ENCODE peak calls at places on chromosomes 13 and 19, in ten cellular contexts. H is adipocyte; A is brain pericyte; C is stimulated activated naive CD8-positive, alpha-beta T cell treated with anti-CD3 and anti-CD28 coated beads, Interleukin-15, Interleukin-2, amounts not matched to agents 100 U/mL and 50 U/mL, for 24 hours; W is prostate gland; I is C1 segment of cervical spinal cord; L is stimulated activated CD8-positive, alpha-beta memory T cell treated with anti-CD3 and anti-CD28 coated beads, Interleukin-15, amount 100 ng/mL, for 24 hours; G is amygdala; X is activated naive CD4-positive, alpha-beta T cell; Q is fibroblast of mammary gland. Z is an unnamed sample.

GRCh38 chr19:42076375-42076944 is 494 bp downstream of the ZNF574 start:
- DNase-seq in C (peak; percentile 56), L (peak; percentile 10), Q (no peak), I (no peak), X (peak; percentile 25), G (no peak), W (no peak), A (no peak), H (peak; percentile 39), Z (no peak)

GRCh38 chr19:32308436-32309077 is 36.9 kb upstream of the ZNF507 start:
- DNase-seq in G (no peak), C (no peak), W (no peak), I (no peak), H (peak; percentile 4), Q (no peak), A (no peak), L (no peak), X (no peak), Z (no peak)

GRCh38 chr13:92224052-92224821 is 825.8 kb downstream of the GPC5 start:
- DNase-seq in A (peak; percentile 44), W (no peak), C (no peak), Q (peak; percentile 94), H (no peak), X (no peak), G (no peak), I (no peak), L (no peak), Z (no peak)

GRCh38 chr19:49056101-49056901 is 1.2 kb downstream of the CGB7 start:
- DNase-seq in C (peak; percentile 68), I (no peak), G (peak; percentile 3), A (no peak), W (peak; percentile 51), H (peak; percentile 78), L (no peak), X (peak; percentile 20), Q (peak; percentile 21), Z (no peak)

GRCh38 chr13:55497486-55497885 is 1643.2 kb upstream of the PRR20A start:
- DNase-seq in Q (no peak), W (no peak), L (no peak), G (no peak), C (no peak), A (no peak), I (no peak), X (no peak), H (no peak), Z (no peak)

GRCh38 chr13:44302948-44303575 is 70.6 kb upstream of the SERP2 start:
- DNase-seq in X (no peak), L (no peak), G (no peak), C (no peak), I (no peak), A (peak; percentile 43), Q (peak; percentile 82), W (no peak), H (no peak), Z (no peak)

GRCh38 chr19:45038931-45039893 is at the start of gene CLASRP:
- DNase-seq in G (peak; percentile 66), L (peak; percentile 76), A (peak; percentile 55), I (peak; percentile 59), W (peak; percentile 87), C (peak; percentile 93), X (peak; percentile 79), Q (peak; percentile 85), H (peak; percentile 97), Z (peak; percentile 30)

GRCh38 chr13:113322043-113322461 is 25.0 kb downstream of the LAMP1 start:
- DNase-seq in C (no peak), X (no peak), Q (no peak), A (no peak), L (no peak), H (no peak), G (no peak), I (no peak), W (no peak), Z (no peak)

GRCh38 chr19:13959962-13960862 is 7.9 kb downstream of the DCAF15 start:
- DNase-seq in W (no peak), Q (no peak), I (no peak), A (no peak), X (peak; percentile 16), C (peak; percentile 41), G (no peak), L (no peak), H (no peak), Z (no peak)

GRCh38 chr19:13396256-13397080 is 109.8 kb downstream of the CACNA1A start:
- DNase-seq in Q (peak; percentile 93), A (no peak), G (peak; percentile 11), W (no peak), H (peak; percentile 29), X (no peak), L (no peak), I (no peak), C (no peak), Z (peak; percentile 10)

GRCh38 chr13:32225494-32225931 is 89.7 kb downstream of the ZAR1L start:
- DNase-seq in W (no peak), C (no peak), G (no peak), X (no peak), I (no peak), L (no peak), H (peak; percentile 74), Q (peak; percentile 38), A (no peak), Z (no peak)

GRCh38 chr13:23966691-23967615 is 69.7 kb upstream of the C1QTNF9B start:
- DNase-seq in L (no peak), G (no peak), H (peak; percentile 26), A (no peak), X (no peak), C (no peak), I (no peak), W (peak; percentile 24), Q (no peak), Z (peak; percentile 81)

GRCh38 chr19:10274589-10274988 is 3.7 kb downstream of the ICAM1 start:
- DNase-seq in C (no peak), Q (no peak), A (no peak), L (no peak), X (no peak), W (no peak), I (no peak), G (no peak), H (no peak), Z (no peak)

GRCh38 chr19:15815306-15815705 is at the start of gene OR10H1:
- DNase-seq in Q (no peak), L (no peak), W (peak; percentile 16), H (no peak), I (no peak), G (no peak), A (no peak), C (no peak), X (no peak), Z (no peak)

GRCh38 chr13:22049384-22049783 is 378.5 kb downstream of the FGF9 start:
- DNase-seq in H (no peak), G (no peak), I (no peak), Q (no peak), C (no peak), X (no peak), W (no peak), A (no peak), L (no peak), Z (no peak)

GRCh38 chr13:110398564-110399507 is 91.8 kb downstream of the COL4A2 start:
- DNase-seq in I (no peak), C (no peak), Q (peak; percentile 59), X (no peak), L (no peak), W (no peak), H (peak; percentile 77), G (no peak), A (no peak), Z (no peak)

GRCh38 chr13:103698000-103698399 is 631.8 kb upstream of the SLC10A2 start:
- DNase-seq in G (no peak), Q (no peak), A (no peak), H (no peak), W (no peak), C (no peak), L (no peak), I (no peak), X (no peak), Z (no peak)

GRCh38 chr19:31675187-31675913 is 326.1 kb upstream of the TSHZ3 start:
- DNase-seq in W (no peak), G (no peak), I (no peak), C (no peak), X (no peak), A (no peak), L (no peak), H (no peak), Q (peak; percentile 28), Z (no peak)

GRCh38 chr19:2323707-2324106 is 4.7 kb downstream of the LSM7 start:
- DNase-seq in I (no peak), H (no peak), X (no peak), G (no peak), A (no peak), L (no peak), W (no peak), C (no peak), Q (no peak), Z (no peak)

Z was measured in LNCaP clone FGC.